ENCODE peak calls at places on chromosome 10, in five cellular contexts. F is H7, Q is OCI-LY7, N is PC-3, P is hepatocyte. O is an unnamed sample.

GRCh38 chr10:11691319-11691755 is 50.8 kb upstream of the ECHDC3 start:
- DNase-seq in F (no peak), N (no peak), P (no peak), Q (no peak), O (no peak)

GRCh38 chr10:71378341-71379117 is 18.2 kb upstream of the CDH23 start:
- DNase-seq in P (no peak), Q (peak), F (no peak), N (no peak), O (no peak)

GRCh38 chr10:79079490-79080355 is 11.0 kb downstream of the ZMIZ1 start:
- DNase-seq in F (no peak), P (peak), N (peak), Q (no peak), O (peak)

GRCh38 chr10:12022580-12023257 is 19.9 kb downstream of the UPF2 start:
- DNase-seq in F (no peak), Q (no peak), P (no peak), N (no peak), O (no peak)

GRCh38 chr10:31961264-31961663 is 32.6 kb upstream of the ARHGAP12 start:
- DNase-seq in Q (no peak), N (peak), P (no peak), F (no peak), O (no peak)

GRCh38 chr10:64093304-64093703 is 572.1 kb downstream of the REEP3 start:
- DNase-seq in Q (no peak), N (no peak), P (no peak), F (no peak), O (no peak)

GRCh38 chr10:98950106-98950505 is 285.5 kb downstream of the HPSE2 start:
- DNase-seq in N (no peak), F (no peak), Q (no peak), P (no peak), O (no peak)

GRCh38 chr10:49086889-49087288 is 28.4 kb downstream of the VSTM4 start:
- DNase-seq in P (no peak), N (no peak), F (no peak), Q (no peak), O (no peak)

GRCh38 chr10:14062528-14063260 is 268.0 kb downstream of the FRMD4A start:
- DNase-seq in N (no peak), Q (no peak), F (no peak), P (no peak), O (peak)

GRCh38 chr10:129945941-129946760 is 17.9 kb downstream of the EBF3 start:
- DNase-seq in P (no peak), N (no peak), Q (no peak), F (no peak), O (peak)

GRCh38 chr10:49272251-49273081 is 26.5 kb upstream of the C10orf71 start:
- DNase-seq in Q (no peak), P (no peak), F (no peak), N (no peak), O (peak)

GRCh38 chr10:21238717-21239116 is 286.8 kb downstream of the SKIDA1 start:
- DNase-seq in F (no peak), Q (no peak), N (peak), P (no peak), O (no peak)

GRCh38 chr10:120942806-120943413 is 91.7 kb downstream of the WDR11 start:
- DNase-seq in F (peak), N (peak), Q (peak), P (peak), O (peak)

GRCh38 chr10:58518775-58519174 is 6.1 kb downstream of the BICC1 start:
- DNase-seq in Q (no peak), F (no peak), N (peak), P (peak), O (no peak)

GRCh38 chr10:26468291-26468690 is 30.1 kb downstream of the APBB1IP start:
- DNase-seq in Q (no peak), P (no peak), F (no peak), N (peak), O (peak)

DNA sequence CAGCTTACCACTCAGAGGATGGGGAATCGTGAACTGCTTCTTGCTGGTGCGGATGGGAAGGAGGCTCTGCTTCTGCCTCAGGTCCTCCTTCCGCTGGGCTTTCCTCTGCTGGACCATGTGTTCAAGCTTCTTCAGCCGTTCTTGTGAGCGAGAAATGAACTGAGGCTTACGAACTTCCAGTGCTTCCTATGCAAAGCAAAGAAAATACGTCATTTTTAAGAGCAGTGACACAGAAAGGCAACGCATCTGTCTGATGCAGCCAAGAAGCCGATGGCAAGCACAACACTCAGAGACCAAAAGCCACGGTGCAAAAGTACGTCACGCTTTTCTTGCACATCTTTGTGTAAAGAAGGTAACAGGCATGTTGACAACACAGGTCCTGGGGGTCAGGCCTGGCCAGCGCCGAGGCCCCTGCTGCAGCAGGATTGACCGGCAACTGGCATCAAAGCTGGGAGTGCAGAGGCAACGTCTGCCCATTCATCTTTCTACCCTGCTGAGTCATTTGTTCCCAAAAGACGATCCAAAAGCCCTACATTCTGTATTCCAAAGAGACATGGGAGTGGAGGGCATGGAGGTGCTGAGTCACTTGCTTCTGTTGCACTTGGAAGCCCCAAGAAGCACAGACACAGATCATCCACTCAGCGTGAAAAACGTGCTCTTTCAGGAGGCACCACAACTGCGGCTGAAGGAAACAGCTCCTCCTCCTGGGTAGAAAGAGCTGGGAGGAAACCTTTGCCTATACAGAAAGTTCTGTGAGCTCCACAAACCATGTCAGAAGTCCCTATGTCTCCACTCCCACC is 71.0 kb upstream of the ADAM12 start:
- DNase-seq in P (no peak), Q (no peak), F (no peak), N (peak), O (peak)
- H3K4me3 ChIP-seq in P (no peak), Q (no peak), F (no peak), N (no peak), O (no peak)

GRCh38 chr10:101133489-101134298 is 2.6 kb downstream of the TLX1 start:
- DNase-seq in Q (no peak), N (no peak), F (peak), P (no peak), O (no peak)
- H3K4me3 ChIP-seq in Q (no peak), N (no peak), F (no peak), P (no peak), O (no peak)

GRCh38 chr10:34106356-34106885 is 708.7 kb downstream of the PARD3 start:
- DNase-seq in F (no peak), Q (no peak), P (no peak), N (no peak), O (no peak)
- H3K4me3 ChIP-seq in F (no peak), Q (no peak), P (no peak), N (no peak), O (no peak)

GRCh38 chr10:72954230-72954595 is 393 bp downstream of the PLA2G12B start:
- DNase-seq in P (no peak), F (no peak), N (no peak), Q (no peak), O (no peak)
- H3K4me3 ChIP-seq in P (peak), F (no peak), N (no peak), Q (no peak), O (no peak)

O was measured in AG10803.